ENCODE peak calls at places on chromosomes 3 and 15, in five cellular contexts. T is HepG2, D is K562, P is upper lobe of left lung, R is GM12878. F is an unnamed sample.

GRCh38 chr15:72141171-72142084 is 23.2 kb downstream of the SENP8 start:
- ATAC-seq in T (no peak), D (no peak), P (no peak), R (peak), F (no peak)

GRCh38 chr3:45566951-45567411 is 27.6 kb upstream of the LIMD1 start:
- ATAC-seq in T (peak), D (no peak), P (peak), R (no peak), F (no peak)

GRCh38 chr3:5079761-5080160 is 42.3 kb upstream of the ARL8B start:
- ATAC-seq in T (no peak), D (no peak), P (no peak), R (no peak), F (no peak)

GRCh38 chr3:23894166-23895061 is 22.4 kb downstream of the NKIRAS1 start:
- ATAC-seq in T (peak), D (peak), P (no peak), R (peak), F (no peak)

GRCh38 chr3:193896419-193896818 is 239.5 kb upstream of the HES1 start:
- ATAC-seq in T (no peak), D (no peak), P (no peak), R (no peak), F (no peak)

GRCh38 chr3:186287723-186288122 is 74.3 kb downstream of the DGKG start:
- ATAC-seq in T (no peak), D (no peak), P (no peak), R (no peak), F (peak)

GRCh38 chr3:50147861-50148260 is 7.3 kb upstream of the SEMA3F start:
- ATAC-seq in T (no peak), D (peak), P (no peak), R (no peak), F (no peak)

GRCh38 chr3:114327665-114328064 is 33.8 kb downstream of the TIGIT start:
- ATAC-seq in T (no peak), D (no peak), P (no peak), R (peak), F (no peak)

GRCh38 chr15:59879506-59879905 is 124.6 kb upstream of the FOXB1 start:
- ATAC-seq in T (no peak), D (no peak), P (no peak), R (no peak), F (no peak)

GRCh38 chr15:80911821-80912220 is 77.8 kb downstream of the MESD start:
- ATAC-seq in T (no peak), D (no peak), P (no peak), R (no peak), F (no peak)

GRCh38 chr15:77107531-77108355 is 36.8 kb upstream of the TSPAN3 start:
- ATAC-seq in T (peak), D (peak), P (peak), R (peak), F (peak)

GRCh38 chr3:23479026-23479425 is 275.9 kb downstream of the UBE2E2 start:
- ATAC-seq in T (no peak), D (no peak), P (no peak), R (no peak), F (no peak)

GRCh38 chr15:56228854-56229253 is 14.8 kb downstream of the RFX7 start:
- ATAC-seq in T (no peak), D (no peak), P (no peak), R (no peak), F (no peak)

GRCh38 chr3:63951901-63952594 is 39.9 kb upstream of the SCAANT1 start:
- ATAC-seq in T (no peak), D (no peak), P (no peak), R (peak), F (no peak)

GRCh38 chr3:30437172-30437571 is 169.2 kb upstream of the TGFBR2 start:
- ATAC-seq in T (no peak), D (no peak), P (peak), R (no peak), F (peak)

GRCh38 chr15:43118829-43119228 is 13.0 kb upstream of the UBR1 start:
- ATAC-seq in T (no peak), D (no peak), P (no peak), R (peak), F (no peak)

GRCh38 chr3:155462672-155463071 is 169.2 kb upstream of the STRIT1 start:
- ATAC-seq in T (no peak), D (no peak), P (no peak), R (no peak), F (no peak)

GRCh38 chr3:172152869-172153268 is 113.5 kb downstream of the FNDC3B start:
- ATAC-seq in T (no peak), D (no peak), P (no peak), R (no peak), F (peak)

GRCh38 chr3:98564282-98565005 is 29.0 kb downstream of the CPOX start:
- ATAC-seq in T (no peak), D (no peak), P (no peak), R (peak), F (no peak)

GRCh38 chr3:111903067-111903511 is 44.0 kb downstream of the PHLDB2 start:
- ATAC-seq in T (no peak), D (no peak), P (no peak), R (peak), F (no peak)

GRCh38 chr3:24522155-24522579 is 27.5 kb upstream of the THRB start:
- ATAC-seq in T (peak), D (peak), P (no peak), R (no peak), F (peak)

GRCh38 chr15:101451192-101451799 is 38.2 kb downstream of the PCSK6 start:
- ATAC-seq in T (no peak), D (peak), P (no peak), R (no peak), F (peak)

GRCh38 chr15:76177491-76178040 is 117.8 kb downstream of the TMEM266 start:
- ATAC-seq in T (peak), D (no peak), P (peak), R (no peak), F (peak)

GRCh38 chr3:29440321-29441019 is 159.6 kb downstream of the RBMS3 start:
- ATAC-seq in T (peak), D (no peak), P (peak), R (no peak), F (no peak)

GRCh38 chr3:24072193-24072592 is 127.1 kb downstream of the NR1D2 start:
- ATAC-seq in T (no peak), D (no peak), P (no peak), R (no peak), F (no peak)

GRCh38 chr3:86938706-86939105 is 52.2 kb downstream of the VGLL3 start:
- ATAC-seq in T (no peak), D (no peak), P (no peak), R (no peak), F (no peak)

DNA sequence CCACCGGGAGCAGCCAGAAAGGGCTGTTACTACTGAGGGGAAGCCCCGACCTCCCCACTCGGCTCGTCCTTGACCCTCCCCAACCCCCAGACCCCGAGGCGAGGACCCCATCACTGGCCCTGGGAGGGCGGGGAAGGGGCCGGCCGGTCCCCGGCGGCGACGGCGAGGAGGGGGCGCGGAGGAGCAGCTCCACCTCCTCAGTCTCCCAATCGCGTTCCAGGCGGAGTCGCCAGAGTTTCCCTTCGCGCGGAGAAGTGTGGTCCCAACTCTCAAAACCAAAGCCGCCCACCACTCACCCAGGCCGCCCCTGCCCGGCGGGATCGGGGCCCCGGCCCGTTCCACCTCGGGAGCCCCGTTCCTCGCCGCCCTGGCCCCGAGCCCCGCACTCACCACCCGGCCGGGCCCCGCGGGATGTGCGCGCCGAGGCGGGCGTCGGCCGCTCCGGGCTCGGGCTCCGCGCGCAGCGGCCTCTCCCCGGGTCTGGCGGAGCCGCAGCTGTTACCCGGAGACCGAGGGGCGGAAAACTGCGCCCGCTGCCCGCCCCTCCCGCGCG is 947 bp downstream of the PLXNB1 start:
- ATAC-seq in T (peak), D (peak), P (no peak), R (peak), F (peak)
- TF ChIP-seq POLR2AphosphoS5 in T (peak), D (no peak), P (peak), R (no peak), F (peak)

GRCh38 chr15:65305144-65305758 is 774 bp downstream of the RNU5B-1 start:
- ATAC-seq in T (peak), D (peak), P (peak), R (no peak), F (no peak)

GRCh38 chr15:65305776-65306175 is 1.3 kb downstream of the RNU5B-1 start:
- ATAC-seq in T (no peak), D (no peak), P (no peak), R (no peak), F (no peak)

GRCh38 chr15:65303687-65304392 is 637 bp upstream of the RNU5B-1 start:
- ATAC-seq in T (peak), D (no peak), P (peak), R (peak), F (peak)

GRCh38 chr15:65306551-65306950 is 2.1 kb downstream of the RNU5B-1 start:
- ATAC-seq in T (no peak), D (no peak), P (no peak), R (no peak), F (no peak)

DNA sequence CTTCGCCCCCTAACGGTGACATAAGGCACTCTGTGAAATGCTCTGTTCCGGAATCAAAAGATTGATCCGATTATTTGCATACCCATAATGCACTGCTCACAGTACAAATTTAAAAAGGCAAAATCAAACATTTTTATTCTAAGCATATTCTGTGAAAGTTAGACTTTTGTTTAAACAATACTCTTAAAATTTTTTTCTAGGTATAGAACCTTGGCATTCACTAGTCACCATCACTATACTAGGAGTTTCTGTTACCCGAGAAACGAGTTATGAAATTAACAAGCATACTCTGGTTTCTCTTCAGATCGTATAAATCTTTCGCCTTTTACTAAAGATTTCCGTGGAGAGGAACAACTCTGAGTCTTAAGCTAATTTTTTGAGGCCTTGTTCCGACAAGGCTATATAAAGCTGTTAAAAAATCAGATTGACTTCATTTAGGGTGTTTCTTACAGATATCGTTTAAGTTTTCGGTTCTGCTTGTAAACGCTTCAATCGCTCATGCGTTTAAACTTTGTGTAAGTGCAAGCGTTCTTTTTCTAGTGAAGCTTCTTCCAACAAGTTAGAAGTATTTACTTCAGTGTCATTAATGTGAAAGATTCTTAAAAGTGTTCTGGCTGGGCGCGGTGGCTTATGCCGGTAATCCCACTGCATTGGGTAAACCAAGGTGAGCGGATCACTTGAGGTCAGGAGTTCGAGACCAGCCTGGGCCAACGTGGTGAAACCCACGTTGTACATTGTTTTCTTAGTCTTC is at the start of gene RNU5B-1:
- ATAC-seq in T (peak), D (peak), P (peak), R (peak), F (peak)
- TF ChIP-seq EP300 in T (no peak), D (peak), P (no peak), R (no peak), F (no peak)

DNA sequence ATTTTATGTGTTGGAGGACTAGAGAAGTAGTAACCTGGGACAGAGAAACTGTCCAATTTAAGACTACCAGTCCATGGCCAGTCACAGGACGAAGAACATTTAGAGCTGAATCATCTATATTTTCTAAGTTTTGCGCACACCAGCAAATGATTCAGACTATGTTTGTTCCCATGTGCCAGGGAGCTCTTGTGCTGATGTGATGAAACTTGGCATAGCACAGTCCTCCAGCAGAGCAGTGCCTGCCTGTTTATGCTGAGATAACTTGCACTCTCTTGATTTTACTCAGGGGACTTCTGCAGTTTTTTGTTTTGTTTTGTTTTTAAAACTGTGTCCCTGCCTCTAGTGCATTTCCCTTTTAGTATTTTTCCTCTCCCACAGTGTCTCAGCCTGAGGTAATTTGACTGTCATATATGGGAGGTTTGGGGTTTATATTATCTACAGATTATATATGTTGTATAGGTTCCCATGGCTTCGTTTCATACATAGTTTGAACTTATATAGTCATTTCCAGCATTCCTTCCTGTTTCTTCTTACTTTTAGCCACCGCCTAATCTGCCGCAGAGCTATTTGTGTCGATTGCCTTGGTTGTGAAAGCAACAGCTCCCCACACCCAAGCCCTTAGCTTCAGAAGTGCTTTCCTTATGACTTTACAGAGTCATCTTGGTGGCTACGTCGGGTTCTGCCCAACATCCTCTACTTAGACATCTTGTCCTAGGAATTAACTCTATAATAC is 45.5 kb downstream of the PPM1L start:
- ATAC-seq in T (no peak), D (no peak), P (peak), R (peak), F (peak)
- TF ChIP-seq POLR2AphosphoS5 in T (no peak), D (no peak), P (peak), R (no peak), F (peak)

GRCh38 chr15:66702035-66702769 is at the start of gene SMAD6:
- ATAC-seq in T (peak), D (peak), P (peak), R (peak), F (peak)
- TF ChIP-seq EP300 in T (no peak), D (peak), P (no peak), R (no peak), F (no peak)

F was measured in gastroesophageal sphincter.